ENCODE peak calls at places on chromosomes 6 and 20, in seven cellular contexts. M, L, V, I, D, B and S are unnamed samples. For H3K27me3, the result is how much of the 10 kb centered on the place peaks cover.

GRCh38 chr20:1800777-1801176 is 94.4 kb upstream of the SIRPA start:
- DNase-seq in M (no peak), D (no peak), B (no peak), L (no peak), I (no peak), V (no peak), S (no peak)

GRCh38 chr6:50762798-50763197 is 49.5 kb downstream of the TFAP2D start:
- DNase-seq in L (no peak), V (no peak), D (no peak), B (no peak), M (no peak), I (no peak), S (no peak)

GRCh38 chr6:78749326-78749725 is 118.0 kb upstream of the IRAK1BP1 start:
- DNase-seq in L (no peak), B (no peak), I (no peak), V (no peak), M (no peak), D (no peak), S (no peak)

GRCh38 chr6:104639671-104640070 is 220.0 kb downstream of the HACE1 start:
- DNase-seq in I (no peak), L (no peak), V (no peak), D (no peak), B (no peak), M (no peak), S (no peak)

GRCh38 chr6:2651536-2651935 is 99.2 kb downstream of the MYLK4 start:
- DNase-seq in V (no peak), L (no peak), I (no peak), M (no peak), B (no peak), D (no peak), S (no peak)

GRCh38 chr6:161111256-161111655 is 119.7 kb downstream of the MAP3K4 start:
- DNase-seq in I (no peak), L (no peak), V (no peak), B (no peak), M (no peak), D (no peak), S (no peak)

GRCh38 chr6:154179443-154179842 is 140.4 kb downstream of the OPRM1 start:
- DNase-seq in L (no peak), V (no peak), I (no peak), M (no peak), B (no peak), D (no peak), S (no peak)

GRCh38 chr20:31837896-31838397 is 7.5 kb downstream of the FOXS1 start:
- DNase-seq in B (no peak), D (no peak), M (no peak), I (no peak), V (no peak), L (no peak), S (no peak)

GRCh38 chr6:108175592-108176279 is 9.9 kb downstream of the NR2E1 start:
- DNase-seq in V (no peak), L (no peak), I (peak), B (no peak), D (no peak), M (no peak), S (no peak)

GRCh38 chr6:99607416-99608036 is 893 bp downstream of the PRDM13 start:
- DNase-seq in V (no peak), L (no peak), M (no peak), D (no peak), I (no peak), B (no peak), S (no peak)

GRCh38 chr6:14105547-14105946 is 12.0 kb upstream of the CD83 start:
- DNase-seq in I (no peak), M (no peak), L (no peak), D (no peak), V (no peak), B (no peak), S (no peak)

GRCh38 chr6:167394330-167394729 is 69.4 kb downstream of the TTLL2 start:
- DNase-seq in D (no peak), L (peak), I (no peak), B (no peak), V (no peak), M (no peak), S (no peak)

GRCh38 chr6:148457137-148457842 is 114.7 kb downstream of the SASH1 start:
- DNase-seq in V (no peak), I (no peak), L (no peak), M (no peak), B (no peak), D (no peak), S (no peak)

GRCh38 chr6:170023620-170024521 is 267.0 kb downstream of the DLL1 start:
- DNase-seq in M (peak), V (no peak), L (no peak), I (no peak), B (no peak), D (no peak), S (no peak)

GRCh38 chr6:10383312-10384063 is 31.4 kb downstream of the TFAP2A start:
- DNase-seq in M (no peak), B (peak), D (peak), L (no peak), I (no peak), V (no peak), S (no peak)

GRCh38 chr6:52136934-52137467 is 49.2 kb upstream of the IL17A start:
- DNase-seq in B (no peak), M (no peak), I (no peak), L (no peak), D (no peak), V (no peak), S (no peak)

GRCh38 chr6:159463440-159463839 is 229.6 kb downstream of the SOD2 start:
- DNase-seq in L (no peak), I (no peak), M (no peak), V (no peak), B (peak), D (no peak), S (no peak)

GRCh38 chr20:48770700-48771099 is 57.1 kb downstream of the PREX1 start:
- DNase-seq in D (no peak), I (no peak), B (no peak), V (no peak), M (no peak), L (no peak), S (no peak)

GRCh38 chr6:38603966-38604365 is 35.8 kb downstream of the BTBD9 start:
- DNase-seq in M (no peak), B (no peak), D (no peak), L (no peak), I (no peak), V (no peak), S (no peak)

GRCh38 chr20:44594730-44595129 is 12.4 kb downstream of the PKIG start:
- DNase-seq in V (no peak), B (no peak), I (no peak), D (no peak), L (no peak), M (no peak), S (no peak)

GRCh38 chr6:165178056-165178455 is 131.3 kb downstream of the C6orf118 start:
- DNase-seq in I (no peak), B (no peak), D (no peak), L (no peak), V (no peak), M (no peak), S (no peak)

GRCh38 chr6:50816115-50816675 is 2.5 kb upstream of the TFAP2B start:
- DNase-seq in I (peak), B (peak), V (peak), M (no peak), L (peak), D (peak), S (peak)

GRCh38 chr20:13771853-13772453 is 12.8 kb downstream of the ESF1 start:
- DNase-seq in M (no peak), D (no peak), I (no peak), B (no peak), L (no peak), V (no peak), S (no peak)

GRCh38 chr6:130965657-130966056 is 97.4 kb downstream of the EPB41L2 start:
- DNase-seq in I (no peak), L (no peak), B (no peak), D (no peak), M (no peak), V (no peak), S (no peak)

GRCh38 chr6:139927236-139927635 is 552.8 kb upstream of the CITED2 start:
- DNase-seq in L (no peak), V (no peak), B (no peak), D (no peak), I (no peak), M (no peak), S (no peak)

GRCh38 chr6:104326173-104327001 is 533.3 kb downstream of the HACE1 start:
- DNase-seq in B (no peak), V (no peak), I (no peak), L (no peak), D (no peak), M (no peak), S (no peak)

GRCh38 chr20:2022163-2022562 is 28.3 kb upstream of the PDYN start:
- DNase-seq in I (no peak), V (no peak), M (no peak), B (no peak), D (no peak), L (no peak), S (no peak)

GRCh38 chr20:2879148-2879547 is 5.9 kb downstream of the PTPRA start:
- DNase-seq in L (no peak), V (no peak), B (no peak), D (no peak), M (no peak), I (no peak), S (no peak)

GRCh38 chr6:25660512-25660911 is 8.5 kb downstream of the SCGN start:
- DNase-seq in M (no peak), D (no peak), B (peak), V (no peak), I (no peak), L (no peak), S (no peak)

GRCh38 chr6:44022296-44022661 is 105.0 kb downstream of the MRPL14 start:
- DNase-seq in V (no peak), I (no peak), B (no peak), M (no peak), L (no peak), D (no peak), S (no peak)

GRCh38 chr6:11218827-11219826 is 13.3 kb downstream of the NEDD9 start:
- DNase-seq in I (peak), B (no peak), M (no peak), V (no peak), L (peak), D (peak), S (peak)

GRCh38 chr20:8043687-8044278 is 24.2 kb upstream of the TMX4 start:
- DNase-seq in D (peak), B (peak), V (no peak), M (no peak), I (no peak), L (no peak), S (no peak)

GRCh38 chr6:19603716-19604115 is 233.5 kb upstream of the ID4 start:
- DNase-seq in V (no peak), M (no peak), B (no peak), D (no peak), L (no peak), I (no peak), S (peak)

GRCh38 chr6:157965387-157965786 is 16.3 kb upstream of the SYNJ2 start:
- DNase-seq in L (no peak), I (no peak), V (no peak), B (no peak), M (no peak), D (no peak), S (no peak)

GRCh38 chr6:131744888-131745287 is 34.1 kb upstream of the CTAGE9 start:
- DNase-seq in V (no peak), B (no peak), I (peak), M (no peak), L (no peak), D (no peak), S (no peak)

GRCh38 chr20:46177768-46178167 is 59.7 kb downstream of the CD40 start:
- DNase-seq in B (no peak), D (no peak), L (no peak), I (no peak), M (no peak), V (no peak), S (no peak)

GRCh38 chr20:46175127-46175494 is 57.0 kb downstream of the CD40 start:
- DNase-seq in M (no peak), L (no peak), V (no peak), I (no peak), B (no peak), D (no peak), S (no peak)

GRCh38 chr20:46178891-46179290 is 60.8 kb downstream of the CD40 start:
- DNase-seq in V (no peak), M (no peak), I (peak), L (no peak), B (no peak), D (no peak), S (no peak)

GRCh38 chr20:46174469-46175126 is 56.5 kb downstream of the CD40 start:
- DNase-seq in M (no peak), D (peak), B (peak), V (peak), L (peak), I (peak), S (peak)

GRCh38 chr20:46176744-46177378 is 58.7 kb downstream of the CD40 start:
- DNase-seq in L (no peak), V (no peak), D (no peak), I (peak), B (no peak), M (no peak), S (no peak)
- H3K27me3 ChIP-seq in L (under half), V (under half), D (under half), I (under half), B (under half), M (half or more), S (under half)

GRCh38 chr20:23048283-23049200 is 930 bp downstream of the THBD start:
- DNase-seq in V (peak), B (no peak), M (peak), I (peak), D (peak), L (peak), S (peak)

GRCh38 chr20:23049933-23050838 is 714 bp upstream of the THBD start:
- DNase-seq in M (peak), D (no peak), I (peak), V (peak), B (no peak), L (peak), S (peak)

GRCh38 chr20:23050847-23051627 is 1.6 kb upstream of the THBD start:
- DNase-seq in M (peak), L (peak), I (peak), D (peak), V (peak), B (peak), S (peak)

GRCh38 chr20:23047738-23048214 is 1.7 kb downstream of the THBD start:
- DNase-seq in L (no peak), I (peak), V (no peak), D (no peak), B (no peak), M (no peak), S (peak)

GRCh38 chr20:23049201-23049932 is at the start of gene THBD:
- DNase-seq in B (no peak), L (peak), M (peak), D (peak), V (peak), I (peak), S (peak)
- TF ChIP-seq POLR2A in B (no peak), L (no peak), M (peak), D (peak), V (peak), I (peak), S (peak)

GRCh38 chr20:25058797-25059486 is 1.0 kb upstream of the ACSS1 start:
- DNase-seq in D (peak), M (no peak), I (no peak), B (no peak), L (peak), V (no peak), S (no peak)

GRCh38 chr20:25057234-25058050 is 497 bp downstream of the ACSS1 start:
- DNase-seq in D (peak), V (peak), B (no peak), M (peak), L (peak), I (peak), S (peak)

GRCh38 chr20:25056601-25057233 is 1.2 kb downstream of the ACSS1 start:
- DNase-seq in B (no peak), V (peak), L (no peak), M (no peak), D (no peak), I (no peak), S (no peak)

GRCh38 chr20:25059487-25059820 is 1.5 kb upstream of the ACSS1 start:
- DNase-seq in D (no peak), B (no peak), I (no peak), M (no peak), V (no peak), L (no peak), S (no peak)

DNA sequence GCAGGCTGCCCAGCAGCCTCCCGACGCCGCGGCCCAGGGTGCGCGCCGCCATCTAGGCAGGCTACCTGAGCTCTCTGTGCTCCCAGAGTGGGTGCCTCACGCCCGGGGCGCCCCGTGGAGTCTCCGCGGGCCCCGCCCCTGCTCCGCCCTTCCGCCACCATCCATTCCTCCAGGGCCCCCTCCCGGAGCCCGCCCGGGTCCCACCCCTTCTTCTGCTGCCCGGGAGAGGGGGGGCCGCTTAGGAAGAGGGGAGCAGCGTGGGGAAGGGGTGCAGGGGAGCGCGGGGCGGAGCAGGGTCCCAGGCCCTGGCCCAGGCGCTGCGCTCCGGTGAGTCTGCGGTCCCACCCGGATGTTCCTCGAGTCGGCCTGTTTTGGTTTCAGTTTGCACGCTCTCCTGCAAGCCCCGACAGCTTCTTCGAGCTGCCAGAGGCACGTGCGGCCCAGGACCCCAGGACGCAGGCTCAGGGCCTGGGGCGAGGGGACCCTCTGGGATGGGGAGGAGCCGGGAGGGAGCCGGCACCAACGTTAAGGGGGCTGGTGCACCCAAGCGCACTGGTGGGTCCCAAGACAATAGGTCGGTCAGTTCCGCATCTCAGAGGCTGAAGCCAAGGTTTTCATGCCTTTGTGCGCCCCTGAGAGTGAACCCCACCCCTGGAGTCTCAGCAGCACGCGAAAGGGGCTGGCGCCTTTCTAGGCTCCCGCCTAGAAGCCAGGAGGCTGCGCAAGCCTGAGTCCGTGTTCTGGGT is at the start of gene ACSS1:
- DNase-seq in L (peak), M (no peak), I (peak), D (peak), B (no peak), V (peak), S (no peak)
- H3K27me3 ChIP-seq in L (under half), M (under half), I (under half), D (under half), B (under half), V (under half), S (under half)

DNA sequence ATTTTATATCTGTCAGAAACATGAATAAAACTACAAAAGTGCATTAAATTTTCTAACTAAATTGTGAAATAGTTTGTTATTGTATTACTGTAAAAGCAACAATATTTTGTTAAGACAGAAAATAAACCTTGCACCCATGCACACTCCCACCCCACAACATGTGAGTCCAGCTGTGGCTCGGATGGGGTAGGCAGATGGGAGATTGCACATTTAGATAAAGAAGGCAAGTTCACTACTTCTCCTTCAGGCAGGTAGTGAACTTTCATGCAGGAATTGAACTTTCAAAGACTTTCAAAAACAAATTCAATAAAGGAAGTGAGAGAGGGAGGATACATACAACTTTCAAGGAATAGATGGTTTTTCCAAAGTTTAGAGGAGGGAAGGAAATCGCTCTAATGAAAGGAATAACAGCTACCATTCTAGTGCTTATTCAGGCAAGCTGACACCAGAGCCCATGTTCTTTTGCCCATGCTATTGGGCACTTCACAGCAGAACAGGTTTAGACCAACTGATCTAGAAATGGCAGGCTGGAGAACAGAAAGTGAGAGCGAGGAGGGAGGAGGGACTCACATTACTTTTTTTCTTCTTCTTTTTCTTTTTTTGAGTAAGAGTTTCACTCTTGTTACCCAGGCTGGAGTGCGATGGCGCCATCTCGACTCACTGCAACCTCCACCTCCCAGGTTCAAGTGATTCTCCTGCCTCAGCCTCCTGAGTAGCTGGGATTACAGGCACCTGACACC is 28.5 kb downstream of the SF3B5 start:
- DNase-seq in V (no peak), B (no peak), D (no peak), L (no peak), I (no peak), M (no peak), S (no peak)
- TF ChIP-seq POLR2A in V (no peak), B (no peak), D (no peak), L (no peak), I (no peak), M (no peak), S (no peak)

DNA sequence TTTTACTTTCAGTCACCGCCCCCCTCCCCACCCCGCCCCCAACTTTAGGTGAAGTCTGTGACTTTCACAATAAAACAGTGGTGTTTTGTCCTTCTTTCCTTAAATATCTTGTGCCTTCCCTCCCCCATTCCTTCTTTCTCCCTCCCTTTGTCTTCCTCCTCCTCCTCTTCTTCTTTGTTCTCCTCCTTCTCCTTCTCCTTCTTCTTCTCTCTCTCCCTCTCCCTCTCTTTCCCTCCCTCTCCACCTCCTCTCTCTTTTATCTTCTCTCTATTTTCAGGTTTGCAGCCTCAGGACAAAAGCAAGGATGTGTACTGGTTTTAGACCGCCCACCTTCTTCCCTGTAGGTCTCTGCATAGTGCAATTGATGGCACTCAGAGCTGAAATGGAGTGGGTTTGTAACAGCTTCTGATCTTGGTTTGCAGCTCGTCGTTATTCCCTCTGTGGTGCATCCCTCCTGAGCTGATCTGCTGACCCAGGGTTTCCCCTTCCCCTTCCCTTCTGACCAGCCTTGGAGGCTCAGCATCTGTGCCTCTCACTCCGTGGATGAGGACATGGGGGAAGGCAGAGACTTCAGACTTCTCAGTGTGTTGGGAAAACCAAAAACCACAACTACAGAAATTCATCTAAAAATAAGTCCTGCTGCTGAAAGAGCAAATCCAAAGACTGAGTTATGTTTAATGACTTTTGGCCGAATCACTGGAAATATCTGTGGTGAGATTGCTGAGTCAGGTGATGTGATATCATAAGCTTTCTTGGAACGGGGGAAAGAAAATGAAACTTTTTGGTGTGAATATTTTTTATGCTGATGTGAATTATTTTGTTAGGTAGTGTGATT is 6.9 kb downstream of the VGLL2 start:
- DNase-seq in B (no peak), M (no peak), L (no peak), I (no peak), D (no peak), V (no peak), S (no peak)
- H3K27me3 ChIP-seq in B (under half), M (half or more), L (under half), I (under half), D (under half), V (under half), S (under half)